ENCODE peak calls at places on chromosomes 12 and 14, in six cellular contexts. One of them, this sample, is unnamed.

GRCh38 chr12:44581642-44582242 is 294.4 kb downstream of the NELL2 start:
- DNase-seq in uterus: no peak
- DNase-seq in CD8-positive, alpha-beta T cell: no peak
- DNase-seq in neuronal stem cell: peak
- DNase-seq in aorta: no peak
- DNase-seq in PC-3: no peak
- DNase-seq in this sample: no peak

GRCh38 chr14:63164108-63164683 is 40.0 kb upstream of the RHOJ start:
- DNase-seq in uterus: no peak
- DNase-seq in CD8-positive, alpha-beta T cell: no peak
- DNase-seq in neuronal stem cell: no peak
- DNase-seq in aorta: no peak
- DNase-seq in PC-3: no peak
- DNase-seq in this sample: no peak

GRCh38 chr12:57722716-57723629 is 15.6 kb downstream of the AGAP2 start:
- DNase-seq in uterus: no peak
- DNase-seq in CD8-positive, alpha-beta T cell: no peak
- DNase-seq in neuronal stem cell: no peak
- DNase-seq in aorta: no peak
- DNase-seq in PC-3: no peak
- DNase-seq in this sample: peak

GRCh38 chr12:91577586-91578539 is 395.2 kb upstream of the DCN start:
- DNase-seq in uterus: no peak
- DNase-seq in CD8-positive, alpha-beta T cell: no peak
- DNase-seq in neuronal stem cell: no peak
- DNase-seq in aorta: no peak
- DNase-seq in PC-3: peak
- DNase-seq in this sample: no peak

GRCh38 chr12:1925125-1925963 is 6.9 kb upstream of the CACNA2D4 start:
- DNase-seq in uterus: peak
- DNase-seq in CD8-positive, alpha-beta T cell: peak
- DNase-seq in neuronal stem cell: no peak
- DNase-seq in aorta: peak
- DNase-seq in PC-3: no peak
- DNase-seq in this sample: peak

GRCh38 chr12:123269395-123269892 is 2.2 kb downstream of the CDK2AP1 start:
- DNase-seq in uterus: peak
- DNase-seq in CD8-positive, alpha-beta T cell: peak
- DNase-seq in neuronal stem cell: peak
- DNase-seq in aorta: peak
- DNase-seq in PC-3: no peak
- DNase-seq in this sample: no peak

GRCh38 chr12:64080319-64081008 is 141.6 kb downstream of the KICS2 start:
- DNase-seq in uterus: no peak
- DNase-seq in CD8-positive, alpha-beta T cell: no peak
- DNase-seq in neuronal stem cell: no peak
- DNase-seq in aorta: no peak
- DNase-seq in PC-3: peak
- DNase-seq in this sample: no peak

GRCh38 chr12:52524898-52525591 is 4.9 kb upstream of the KRT5 start:
- DNase-seq in uterus: no peak
- DNase-seq in CD8-positive, alpha-beta T cell: no peak
- DNase-seq in neuronal stem cell: no peak
- DNase-seq in aorta: no peak
- DNase-seq in PC-3: no peak
- DNase-seq in this sample: peak

GRCh38 chr14:59283380-59283779 is 94.9 kb downstream of the DAAM1 start:
- DNase-seq in uterus: no peak
- DNase-seq in CD8-positive, alpha-beta T cell: no peak
- DNase-seq in neuronal stem cell: no peak
- DNase-seq in aorta: no peak
- DNase-seq in PC-3: peak
- DNase-seq in this sample: no peak

GRCh38 chr12:110249716-110250225 is 31.3 kb upstream of the ATP2A2 start:
- DNase-seq in uterus: no peak
- DNase-seq in CD8-positive, alpha-beta T cell: no peak
- DNase-seq in neuronal stem cell: no peak
- DNase-seq in aorta: no peak
- DNase-seq in PC-3: no peak
- DNase-seq in this sample: no peak

GRCh38 chr12:81450920-81451739 is 308.0 kb downstream of the PPFIA2 start:
- DNase-seq in uterus: no peak
- DNase-seq in CD8-positive, alpha-beta T cell: no peak
- DNase-seq in neuronal stem cell: peak
- DNase-seq in aorta: no peak
- DNase-seq in PC-3: peak
- DNase-seq in this sample: no peak

GRCh38 chr14:55556929-55557623 is 22.9 kb upstream of the KTN1 start:
- DNase-seq in uterus: peak
- DNase-seq in CD8-positive, alpha-beta T cell: no peak
- DNase-seq in neuronal stem cell: no peak
- DNase-seq in aorta: peak
- DNase-seq in PC-3: peak
- DNase-seq in this sample: no peak

GRCh38 chr12:1013618-1014489 is 22.8 kb downstream of the ERC1 start:
- DNase-seq in uterus: no peak
- DNase-seq in CD8-positive, alpha-beta T cell: no peak
- DNase-seq in neuronal stem cell: no peak
- DNase-seq in aorta: peak
- DNase-seq in PC-3: peak
- DNase-seq in this sample: no peak

GRCh38 chr12:117125275-117125613 is 26.0 kb upstream of the TESC start:
- DNase-seq in uterus: no peak
- DNase-seq in CD8-positive, alpha-beta T cell: no peak
- DNase-seq in neuronal stem cell: no peak
- DNase-seq in aorta: no peak
- DNase-seq in PC-3: peak
- DNase-seq in this sample: no peak

GRCh38 chr12:69534389-69534822 is 50.9 kb upstream of the CCT2 start:
- DNase-seq in uterus: peak
- DNase-seq in CD8-positive, alpha-beta T cell: no peak
- DNase-seq in neuronal stem cell: peak
- DNase-seq in aorta: peak
- DNase-seq in PC-3: peak
- DNase-seq in this sample: peak

GRCh38 chr12:95083471-95083870 is 10.1 kb upstream of the NR2C1 start:
- DNase-seq in uterus: no peak
- DNase-seq in CD8-positive, alpha-beta T cell: no peak
- DNase-seq in neuronal stem cell: no peak
- DNase-seq in aorta: no peak
- DNase-seq in PC-3: no peak
- DNase-seq in this sample: no peak

GRCh38 chr14:99351166-99352007 is 79.4 kb upstream of the BCL11B start:
- DNase-seq in uterus: no peak
- DNase-seq in CD8-positive, alpha-beta T cell: no peak
- DNase-seq in neuronal stem cell: no peak
- DNase-seq in aorta: no peak
- DNase-seq in PC-3: no peak
- DNase-seq in this sample: no peak

GRCh38 chr12:94650143-94651056 is at the start of gene TMCC3:
- DNase-seq in uterus: peak
- DNase-seq in CD8-positive, alpha-beta T cell: peak
- DNase-seq in neuronal stem cell: peak
- DNase-seq in aorta: peak
- DNase-seq in PC-3: peak
- DNase-seq in this sample: no peak

GRCh38 chr14:38065101-38065762 is 142.5 kb upstream of the SSTR1 start:
- DNase-seq in uterus: no peak
- DNase-seq in CD8-positive, alpha-beta T cell: peak
- DNase-seq in neuronal stem cell: no peak
- DNase-seq in aorta: no peak
- DNase-seq in PC-3: no peak
- DNase-seq in this sample: no peak

GRCh38 chr14:98008381-98009113 is 1211.4 kb downstream of the VRK1 start:
- DNase-seq in uterus: no peak
- DNase-seq in CD8-positive, alpha-beta T cell: no peak
- DNase-seq in neuronal stem cell: no peak
- DNase-seq in aorta: no peak
- DNase-seq in PC-3: peak
- DNase-seq in this sample: no peak

GRCh38 chr12:118377005-118377890 is 893 bp downstream of the SUDS3 start:
- DNase-seq in uterus: no peak
- DNase-seq in CD8-positive, alpha-beta T cell: no peak
- DNase-seq in neuronal stem cell: peak
- DNase-seq in aorta: no peak
- DNase-seq in PC-3: peak
- DNase-seq in this sample: no peak

GRCh38 chr12:29238822-29239291 is 89.8 kb downstream of the FAR2 start:
- DNase-seq in uterus: no peak
- DNase-seq in CD8-positive, alpha-beta T cell: no peak
- DNase-seq in neuronal stem cell: no peak
- DNase-seq in aorta: no peak
- DNase-seq in PC-3: peak
- DNase-seq in this sample: no peak

GRCh38 chr12:70236990-70237389 is 6.2 kb upstream of the CNOT2 start:
- DNase-seq in uterus: no peak
- DNase-seq in CD8-positive, alpha-beta T cell: no peak
- DNase-seq in neuronal stem cell: peak
- DNase-seq in aorta: no peak
- DNase-seq in PC-3: no peak
- DNase-seq in this sample: no peak

DNA sequence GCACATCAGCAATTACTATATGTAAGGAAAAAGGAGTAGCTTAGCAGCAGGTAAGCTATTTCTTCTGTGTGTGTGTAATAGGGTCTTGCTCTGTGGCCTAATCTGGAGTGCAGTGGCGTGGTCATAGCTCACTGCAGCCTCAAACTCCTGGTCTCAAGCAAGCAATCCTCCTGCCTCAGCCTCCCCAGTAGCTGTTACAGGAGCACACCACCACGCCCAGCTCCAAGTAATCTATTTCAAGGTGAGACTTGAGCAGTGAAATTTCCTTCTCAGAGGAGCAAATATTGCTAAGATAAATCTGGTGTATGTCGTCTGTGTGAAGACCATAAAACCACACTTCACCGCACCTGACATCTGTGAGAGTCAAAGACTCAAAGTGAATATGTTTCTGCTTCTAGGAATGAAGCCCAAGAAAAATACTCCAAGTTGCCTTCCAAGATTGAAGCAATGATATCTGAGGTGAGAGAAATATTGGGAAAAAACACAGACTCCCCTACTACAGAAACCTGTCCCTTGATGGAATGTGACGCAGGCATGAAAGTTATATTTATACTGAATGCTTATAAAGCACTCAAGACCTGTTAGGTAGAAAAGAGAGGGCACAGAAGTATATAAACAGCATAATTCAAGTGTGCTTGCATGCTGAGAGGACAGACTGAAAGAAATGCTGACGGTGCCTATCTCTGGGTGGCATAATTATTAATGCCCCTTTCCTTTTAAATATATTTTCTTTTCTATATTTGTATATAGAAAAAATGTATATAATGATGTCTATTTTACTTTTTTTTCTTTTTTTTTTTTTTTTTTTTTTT is 2.5 kb upstream of the SELPLG start:
- DNase-seq in uterus: no peak
- DNase-seq in CD8-positive, alpha-beta T cell: no peak
- DNase-seq in neuronal stem cell: no peak
- DNase-seq in aorta: no peak
- DNase-seq in PC-3: no peak
- DNase-seq in this sample: no peak
- H3K4me3 ChIP-seq in uterus: no peak
- H3K4me3 ChIP-seq in CD8-positive, alpha-beta T cell: peak
- H3K4me3 ChIP-seq in neuronal stem cell: no peak
- H3K4me3 ChIP-seq in aorta: no peak
- H3K4me3 ChIP-seq in PC-3: no peak
- H3K4me3 ChIP-seq in this sample: no peak

DNA sequence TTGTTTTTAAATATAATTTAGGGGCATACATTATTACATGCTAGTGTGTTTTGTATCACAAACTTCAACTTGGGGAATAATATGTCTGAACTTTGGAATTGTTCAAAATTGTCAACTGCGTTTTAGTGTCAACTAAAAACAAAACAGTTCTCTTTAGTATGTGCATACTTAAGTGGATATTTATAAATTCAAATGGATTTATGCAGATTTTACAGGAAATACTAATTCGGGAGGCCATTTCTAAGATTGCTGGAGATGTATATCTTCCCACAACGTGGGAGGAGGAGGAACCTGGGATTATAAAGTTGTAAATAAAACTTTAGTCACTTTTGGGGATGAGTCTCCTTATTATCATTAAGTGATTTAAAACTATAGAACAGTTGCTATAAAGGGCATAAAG is 2.5 kb downstream of the PDE3A start:
- DNase-seq in uterus: no peak
- DNase-seq in CD8-positive, alpha-beta T cell: no peak
- DNase-seq in neuronal stem cell: no peak
- DNase-seq in aorta: no peak
- DNase-seq in PC-3: no peak
- DNase-seq in this sample: no peak
- H3K27ac ChIP-seq in uterus: peak
- H3K27ac ChIP-seq in CD8-positive, alpha-beta T cell: no peak
- H3K27ac ChIP-seq in neuronal stem cell: no peak
- H3K27ac ChIP-seq in aorta: peak
- H3K27ac ChIP-seq in PC-3: no peak
- H3K27ac ChIP-seq in this sample: peak

GRCh38 chr14:28785096-28785952 is 18.7 kb downstream of the FOXG1 start:
- DNase-seq in uterus: no peak
- DNase-seq in CD8-positive, alpha-beta T cell: no peak
- DNase-seq in neuronal stem cell: no peak
- DNase-seq in aorta: no peak
- DNase-seq in PC-3: no peak
- DNase-seq in this sample: no peak
- H3K4me3 ChIP-seq in uterus: peak
- H3K4me3 ChIP-seq in CD8-positive, alpha-beta T cell: no peak
- H3K4me3 ChIP-seq in neuronal stem cell: peak
- H3K4me3 ChIP-seq in aorta: no peak
- H3K4me3 ChIP-seq in PC-3: no peak
- H3K4me3 ChIP-seq in this sample: peak

DNA sequence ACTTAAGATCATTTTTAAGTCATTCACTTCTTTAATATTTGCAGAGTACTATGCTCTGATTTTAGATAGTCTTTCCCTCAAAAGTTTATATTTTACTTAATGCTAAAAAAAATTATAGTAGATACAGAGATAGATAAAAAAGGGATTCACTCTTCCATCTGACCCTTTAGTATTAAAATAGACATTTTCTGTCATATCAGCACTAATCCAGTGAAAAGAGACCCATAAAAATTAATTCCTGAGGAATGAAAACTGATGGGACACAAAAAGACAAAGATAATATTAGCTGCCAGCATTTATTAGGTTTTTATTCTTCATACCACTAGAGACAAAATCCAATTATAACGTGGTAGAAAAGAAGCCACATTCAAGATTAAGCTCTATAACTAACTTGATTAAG is 45.3 kb downstream of the SOS2 start:
- DNase-seq in uterus: no peak
- DNase-seq in CD8-positive, alpha-beta T cell: no peak
- DNase-seq in neuronal stem cell: no peak
- DNase-seq in aorta: no peak
- DNase-seq in PC-3: no peak
- DNase-seq in this sample: no peak
- H3K27ac ChIP-seq in uterus: no peak
- H3K27ac ChIP-seq in CD8-positive, alpha-beta T cell: no peak
- H3K27ac ChIP-seq in neuronal stem cell: no peak
- H3K27ac ChIP-seq in aorta: no peak
- H3K27ac ChIP-seq in PC-3: no peak
- H3K27ac ChIP-seq in this sample: no peak